ENCODE peak calls at places on chromosome 10, in six cellular contexts. B is thyroid gland, F is GM13976, W is endothelial cell of umbilical vein, Q is uterus, P is hepatocyte. O is an unnamed sample.

GRCh38 chr10:102281103-102281502 is 35.8 kb downstream of the GBF1 start:
- DNase-seq in B (no peak), F (no peak), W (no peak), Q (no peak), P (no peak), O (no peak)

GRCh38 chr10:13698217-13698616 is 111.5 kb downstream of the PRPF18 start:
- DNase-seq in B (no peak), F (no peak), W (no peak), Q (no peak), P (no peak), O (no peak)

GRCh38 chr10:11875499-11876281 is 52.5 kb downstream of the PROSER2 start:
- DNase-seq in B (peak), F (no peak), W (peak), Q (peak), P (peak), O (no peak)

GRCh38 chr10:21184984-21185383 is 287.9 kb upstream of the NEBL start:
- DNase-seq in B (no peak), F (no peak), W (no peak), Q (no peak), P (no peak), O (no peak)

GRCh38 chr10:20215547-20216152 is 399.4 kb downstream of the PLXDC2 start:
- DNase-seq in B (no peak), F (no peak), W (no peak), Q (no peak), P (no peak), O (no peak)

GRCh38 chr10:109838592-109839244 is 84.6 kb downstream of the XPNPEP1 start:
- DNase-seq in B (no peak), F (no peak), W (no peak), Q (no peak), P (no peak), O (no peak)

GRCh38 chr10:5518143-5518542 is 6.6 kb upstream of the CALML3 start:
- DNase-seq in B (no peak), F (no peak), W (no peak), Q (no peak), P (peak), O (no peak)

GRCh38 chr10:70602665-70603438 is at the start of gene PRF1:
- DNase-seq in B (no peak), F (no peak), W (no peak), Q (no peak), P (no peak), O (no peak)

GRCh38 chr10:69335063-69335587 is 56.8 kb downstream of the HK1 start:
- DNase-seq in B (peak), F (peak), W (peak), Q (no peak), P (no peak), O (no peak)

GRCh38 chr10:69331161-69331560 is 52.9 kb downstream of the HK1 start:
- DNase-seq in B (no peak), F (no peak), W (no peak), Q (no peak), P (no peak), O (no peak)

GRCh38 chr10:69332278-69333010 is 54.1 kb downstream of the HK1 start:
- DNase-seq in B (peak), F (no peak), W (no peak), Q (no peak), P (no peak), O (no peak)

GRCh38 chr10:69334258-69335062 is 56.2 kb downstream of the HK1 start:
- DNase-seq in B (peak), F (no peak), W (no peak), Q (no peak), P (no peak), O (no peak)

GRCh38 chr10:69333205-69333604 is 54.9 kb downstream of the HK1 start:
- DNase-seq in B (peak), F (no peak), W (no peak), Q (no peak), P (peak), O (no peak)
- TF ChIP-seq CTCF in B (peak), F (no peak), W (no peak), Q (no peak), P (peak), O (no peak)

GRCh38 chr10:99548041-99548530 is 15.3 kb downstream of the NKX2-3 start:
- DNase-seq in B (no peak), F (peak), W (peak), Q (no peak), P (no peak), O (peak)
- TF ChIP-seq CTCF in B (no peak), F (no peak), W (no peak), Q (no peak), P (peak), O (peak)

GRCh38 chr10:35347899-35348608 is 11.7 kb downstream of the CCNY start:
- DNase-seq in B (no peak), F (no peak), W (no peak), Q (no peak), P (no peak), O (no peak)

GRCh38 chr10:35346248-35346647 is 9.9 kb downstream of the CCNY start:
- DNase-seq in B (no peak), F (no peak), W (no peak), Q (no peak), P (no peak), O (no peak)

GRCh38 chr10:35348609-35349388 is 12.5 kb downstream of the CCNY start:
- DNase-seq in B (no peak), F (no peak), W (no peak), Q (no peak), P (no peak), O (no peak)

GRCh38 chr10:35345383-35345742 is 9.1 kb downstream of the CCNY start:
- DNase-seq in B (no peak), F (no peak), W (no peak), Q (no peak), P (no peak), O (no peak)

GRCh38 chr10:35347088-35347487 is 10.8 kb downstream of the CCNY start:
- DNase-seq in B (no peak), F (no peak), W (no peak), Q (no peak), P (no peak), O (no peak)
- TF ChIP-seq CTCF in B (no peak), F (no peak), W (no peak), Q (no peak), P (no peak), O (no peak)

GRCh38 chr10:127720142-127720541 is 16.8 kb upstream of the FOXI2 start:
- DNase-seq in B (no peak), F (no peak), W (no peak), Q (no peak), P (no peak), O (no peak)

GRCh38 chr10:127715249-127715648 is 21.7 kb upstream of the FOXI2 start:
- DNase-seq in B (no peak), F (no peak), W (no peak), Q (no peak), P (no peak), O (no peak)

GRCh38 chr10:127720903-127721302 is 16.1 kb upstream of the FOXI2 start:
- DNase-seq in B (no peak), F (no peak), W (no peak), Q (no peak), P (no peak), O (no peak)

GRCh38 chr10:127715782-127716378 is 21.1 kb upstream of the FOXI2 start:
- DNase-seq in B (no peak), F (peak), W (peak), Q (no peak), P (no peak), O (peak)
- TF ChIP-seq CTCF in B (peak), F (peak), W (no peak), Q (peak), P (peak), O (peak)

DNA sequence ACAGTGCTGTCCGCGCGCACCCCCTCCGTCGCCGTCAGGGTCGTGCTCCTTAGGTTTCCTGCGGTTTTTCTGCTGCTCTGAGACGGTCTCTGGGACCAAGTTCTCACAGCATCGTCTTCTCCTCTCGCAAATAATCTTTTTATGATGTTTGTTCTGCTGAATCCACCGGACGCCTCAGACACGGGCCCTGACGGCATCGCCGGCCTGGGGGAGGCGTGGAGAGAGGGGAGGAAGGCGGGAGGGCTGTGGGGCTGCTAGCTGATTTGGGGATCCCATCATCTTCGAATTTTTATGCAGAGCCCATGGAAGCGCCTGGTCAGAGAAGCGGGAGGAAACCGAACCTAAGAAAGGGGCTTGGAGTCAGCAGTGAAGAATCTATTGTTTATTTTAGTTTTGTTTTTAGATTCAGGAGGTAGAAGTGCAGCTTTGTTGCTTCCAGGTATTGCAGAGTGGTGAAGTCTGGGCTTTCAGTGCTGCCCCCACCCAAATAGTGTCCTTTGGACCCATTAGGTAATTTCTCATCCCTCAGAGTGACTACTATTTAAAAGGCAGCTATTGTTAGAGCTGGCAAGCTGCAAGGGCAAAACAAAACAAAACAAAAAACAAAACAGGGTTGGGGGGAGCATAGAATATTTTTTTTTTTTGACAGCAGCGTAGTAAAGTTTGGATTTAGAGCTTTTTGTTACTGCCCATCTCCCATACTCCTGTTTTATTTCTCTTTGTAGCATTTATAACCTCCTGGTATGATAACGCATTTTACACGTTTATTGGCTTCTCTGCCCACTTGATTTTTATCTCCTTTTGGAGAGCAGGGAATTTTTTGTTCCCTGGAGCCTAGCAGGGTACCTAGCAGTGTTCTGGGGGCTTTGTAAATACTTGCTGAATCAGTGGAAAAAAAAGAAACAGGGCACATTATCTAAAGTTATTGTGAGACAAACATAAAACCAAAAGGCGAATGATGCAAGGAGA is 92.6 kb downstream of the SPAG6 start:
- DNase-seq in B (no peak), F (peak), W (no peak), Q (peak), P (peak), O (peak)
- TF ChIP-seq CTCF in B (no peak), F (no peak), W (no peak), Q (no peak), P (no peak), O (no peak)

DNA sequence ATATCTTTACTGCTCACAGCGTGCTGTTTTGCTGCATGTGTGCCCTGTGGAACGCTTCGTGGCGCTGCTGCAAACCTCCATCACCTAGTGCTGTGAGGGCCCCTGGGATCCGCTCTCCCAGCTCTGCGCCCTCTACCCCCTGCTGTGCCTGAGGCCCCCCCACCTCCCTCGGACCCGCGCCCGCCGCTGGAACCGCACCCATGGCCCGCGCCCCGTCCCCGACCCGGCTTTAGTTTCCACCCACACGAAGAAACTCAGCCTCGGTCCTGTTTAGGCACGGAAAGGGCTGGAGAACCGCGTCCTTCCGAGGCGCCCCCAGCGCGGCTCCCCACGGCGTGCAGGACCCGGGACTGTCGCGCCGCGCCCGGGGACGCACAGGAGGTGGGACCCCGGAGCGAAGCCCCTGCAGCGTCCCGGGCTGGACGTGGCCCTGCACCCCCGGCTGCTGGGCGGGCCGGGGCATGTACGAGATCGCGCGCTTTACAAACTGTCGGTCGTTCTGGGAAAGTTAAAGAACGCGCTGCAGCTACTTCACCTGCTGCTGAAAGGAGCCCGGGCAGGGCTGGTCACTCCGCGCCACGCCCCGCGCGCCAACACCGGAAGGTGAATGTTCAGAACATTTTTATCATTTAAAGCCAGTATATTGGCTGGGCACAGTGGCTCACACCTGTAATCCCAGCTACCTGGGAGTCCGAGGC is 54.3 kb downstream of the BMS1 start:
- DNase-seq in B (peak), F (peak), W (peak), Q (no peak), P (peak), O (peak)
- TF ChIP-seq CTCF in B (no peak), F (no peak), W (no peak), Q (no peak), P (no peak), O (no peak)

GRCh38 chr10:115141254-115141653 is 48.1 kb downstream of the ATRNL1 start:
- DNase-seq in B (no peak), F (peak), W (peak), Q (no peak), P (peak), O (no peak)
- TF ChIP-seq CTCF in B (no peak), F (peak), W (no peak), Q (peak), P (peak), O (peak)

GRCh38 chr10:9302142-9302746 is 1247.8 kb downstream of the GATA3 start:
- DNase-seq in B (no peak), F (peak), W (peak), Q (no peak), P (peak), O (peak)
- TF ChIP-seq CTCF in B (peak), F (no peak), W (peak), Q (no peak), P (peak), O (peak)